ENCODE peak calls at places on chromosomes 7 and 10, in ten cellular contexts. E is lower lobe of right lung, B is neural progenitor cell, Y is body of pancreas, G is AG04450, K is HL-60, A is brain microvascular endothelial cell, M is ovary, W is A673, V is GM23338. C is an unnamed sample.

GRCh38 chr10:3411044-3411443 is 238.5 kb upstream of the PITRM1 start:
- DNase-seq in E (no peak), K (no peak), V (no peak), W (no peak), G (no peak), Y (no peak), A (no peak), M (no peak), B (no peak), C (no peak)

GRCh38 chr7:138527746-138528223 is 67.7 kb downstream of the TRIM24 start:
- DNase-seq in K (no peak), E (no peak), A (peak; percentile 4), Y (no peak), B (peak; percentile 2), G (no peak), W (peak; percentile 7), M (no peak), V (no peak), C (peak; percentile 2)

GRCh38 chr7:138374119-138374693 is 85.9 kb upstream of the TRIM24 start:
- DNase-seq in Y (no peak), B (no peak), M (no peak), G (no peak), W (no peak), V (no peak), E (no peak), A (no peak), K (no peak), C (no peak)

GRCh38 chr7:100582041-100582579 is 3.8 kb downstream of the LRCH4 start:
- DNase-seq in Y (peak; percentile 87), M (peak; percentile 46), A (no peak), B (no peak), G (no peak), K (no peak), W (no peak), V (no peak), E (peak; percentile 87), C (no peak)

GRCh38 chr7:28815928-28816373 is 142.2 kb downstream of the TRIL start:
- DNase-seq in K (no peak), E (no peak), G (no peak), V (no peak), B (no peak), W (no peak), A (no peak), Y (no peak), M (no peak), C (no peak)

GRCh38 chr10:14259696-14260595 is 70.8 kb downstream of the FRMD4A start:
- DNase-seq in K (no peak), W (no peak), B (no peak), V (no peak), Y (peak; percentile 16), A (peak; percentile 85), G (no peak), M (peak; percentile 83), E (no peak), C (no peak)

GRCh38 chr10:80164596-80164995 is 32.1 kb downstream of the PLAC9 start:
- DNase-seq in G (no peak), W (no peak), V (no peak), K (no peak), Y (no peak), E (no peak), B (no peak), A (no peak), M (no peak), C (no peak)

GRCh38 chr7:93055543-93056107 is 62.2 kb downstream of the SAMD9 start:
- DNase-seq in K (no peak), G (no peak), Y (no peak), E (no peak), W (peak; percentile 62), B (peak; percentile 62), A (peak; percentile 11), M (no peak), V (peak; percentile 66), C (peak; percentile 44)

GRCh38 chr10:121544301-121544869 is 53.9 kb downstream of the FGFR2 start:
- DNase-seq in G (no peak), M (no peak), Y (no peak), K (no peak), E (no peak), W (no peak), A (no peak), V (no peak), B (no peak), C (no peak)

GRCh38 chr10:97608991-97609561 is 19.6 kb downstream of the C10orf62 start:
- DNase-seq in W (no peak), K (no peak), A (no peak), Y (no peak), E (peak; percentile 65), G (no peak), M (no peak), V (no peak), B (no peak), C (no peak)

GRCh38 chr10:24349379-24350110 is 140.6 kb downstream of the KIAA1217 start:
- DNase-seq in G (no peak), Y (no peak), B (no peak), V (no peak), A (no peak), E (no peak), M (no peak), K (no peak), W (no peak), C (no peak)

GRCh38 chr10:119713744-119714483 is 11.9 kb upstream of the INPP5F start:
- DNase-seq in Y (no peak), K (no peak), W (no peak), G (no peak), A (no peak), V (no peak), B (no peak), E (no peak), M (no peak), C (no peak)

GRCh38 chr7:152177696-152178404 is 152.4 kb downstream of the GALNT11 start:
- DNase-seq in K (no peak), E (no peak), V (no peak), B (no peak), M (no peak), Y (no peak), A (no peak), G (no peak), W (no peak), C (no peak)

GRCh38 chr10:50373821-50374501 is 122.6 kb upstream of the ASAH2 start:
- DNase-seq in E (no peak), A (peak; percentile 7), M (no peak), W (no peak), G (no peak), K (no peak), V (no peak), Y (no peak), B (no peak), C (no peak)

GRCh38 chr7:106901870-106902441 is 36.9 kb downstream of the PIK3CG start:
- DNase-seq in M (no peak), V (no peak), B (no peak), A (no peak), G (no peak), W (no peak), E (no peak), Y (no peak), K (peak; percentile 39), C (no peak)

GRCh38 chr7:17882685-17883084 is 57.6 kb downstream of the SNX13 start:
- DNase-seq in Y (no peak), B (peak; percentile 9), G (no peak), V (peak; percentile 46), K (no peak), W (no peak), A (no peak), E (no peak), M (no peak), C (no peak)

GRCh38 chr7:148527717-148528168 is 62.8 kb upstream of the C7orf33 start:
- DNase-seq in M (peak; percentile 50), K (peak; percentile 85), Y (peak; percentile 74), E (peak; percentile 84), V (peak; percentile 99), G (no peak), W (peak; percentile 95), B (peak; percentile 72), A (peak; percentile 92), C (peak; percentile 88)
- H3K4me3 ChIP-seq in M (no peak overlapping the region), K (no peak overlapping the region), Y (no peak overlapping the region), E (no peak overlapping the region), V (no peak overlapping the region), G (no peak overlapping the region), W (no peak overlapping the region), B (no peak overlapping the region), A (no peak overlapping the region), C (no peak overlapping the region)

DNA sequence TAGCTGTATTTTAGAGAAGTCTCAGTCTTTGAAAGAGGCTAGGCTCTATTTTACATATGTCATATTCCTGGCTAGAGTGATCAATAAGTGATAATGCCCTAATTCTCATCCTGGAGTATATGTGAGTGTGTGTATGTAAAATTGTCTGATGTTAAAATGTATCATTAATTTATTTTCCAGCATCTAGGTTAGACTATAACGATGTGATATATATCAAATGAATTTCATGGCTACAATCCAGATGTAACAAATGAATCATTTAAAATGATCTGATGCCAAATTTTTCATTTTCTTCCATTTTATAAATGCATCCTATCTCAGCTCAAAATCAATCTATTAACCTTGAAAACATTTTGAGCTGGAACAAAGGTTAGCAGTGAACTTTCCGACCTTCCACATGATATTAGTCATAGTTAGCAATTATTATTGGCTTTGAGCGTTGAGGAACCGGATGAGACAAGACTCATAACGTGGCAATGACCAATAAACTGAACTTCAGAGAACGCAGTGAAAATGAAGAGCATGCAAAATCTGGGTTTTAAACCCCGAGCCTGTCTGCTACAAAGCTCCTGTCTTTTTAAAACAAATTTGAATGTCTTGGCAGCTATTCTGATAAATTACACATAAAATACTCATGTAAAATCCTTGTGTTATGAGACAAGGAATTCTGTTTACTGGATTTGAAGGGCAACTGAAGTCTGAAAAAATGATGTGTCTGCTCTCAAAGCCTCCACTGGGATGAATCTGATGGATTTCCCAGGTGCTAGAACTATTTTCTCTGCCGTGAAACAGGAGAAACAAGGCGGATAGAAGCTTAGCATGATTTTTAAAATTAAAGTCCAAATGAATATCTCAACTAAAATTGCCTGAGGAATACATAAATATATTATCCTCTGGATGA is 74.6 kb upstream of the ITGB1 start:
- DNase-seq in V (no peak), G (no peak), W (no peak), K (no peak), Y (no peak), A (peak; percentile 65), E (no peak), B (no peak), M (no peak), C (no peak)
- H3K27ac ChIP-seq in V (no peak overlapping the region), G (no peak overlapping the region), W (no peak overlapping the region), K (no peak overlapping the region), Y (peak overlapping the region; percentile 61), A (peak overlapping the region; percentile 58), E (no peak overlapping the region), B (no peak overlapping the region), M (no peak overlapping the region), C (no peak overlapping the region)

GRCh38 chr7:124033093-124033806 is 383 bp upstream of the TMEM229A start:
- DNase-seq in M (peak; percentile 61), E (peak; percentile 41), K (peak; percentile 3), V (peak; percentile 79), Y (peak; percentile 78), A (no peak), W (peak; percentile 83), G (no peak), B (peak; percentile 77), C (no peak)
- H3K4me3 ChIP-seq in M (peak overlapping the region; percentile 22), E (peak overlapping the region; percentile 46), K (no peak overlapping the region), V (peak overlapping the region; percentile 79), Y (no peak overlapping the region), A (peak overlapping the region; percentile 47), W (peak overlapping the region; percentile 77), G (no peak overlapping the region), B (peak overlapping the region; percentile 57), C (no peak overlapping the region)

DNA sequence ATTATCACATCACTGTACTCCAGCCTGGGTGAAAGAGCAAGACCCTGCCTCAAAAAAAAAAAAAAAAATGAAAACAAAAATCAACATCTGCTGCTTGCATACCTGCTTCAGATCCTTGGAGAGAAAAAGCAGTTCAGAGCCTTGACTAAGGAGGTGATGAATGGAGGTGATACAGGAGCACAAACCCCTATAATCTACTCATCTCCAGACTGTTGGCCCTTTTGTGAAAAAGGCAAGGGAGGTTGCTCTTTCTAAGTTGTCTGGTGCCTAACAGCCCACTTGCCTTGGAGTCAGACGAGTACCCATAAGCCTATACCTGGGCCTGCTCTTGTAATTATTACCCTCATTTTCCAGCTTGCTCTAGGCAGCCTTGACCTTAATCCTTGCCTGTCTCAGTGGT is 1.4 kb downstream of the SFXN2 start:
- DNase-seq in K (no peak), A (no peak), Y (no peak), W (no peak), M (no peak), E (no peak), B (no peak), G (no peak), V (no peak), C (no peak)
- H3K27ac ChIP-seq in K (no peak overlapping the region), A (no peak overlapping the region), Y (no peak overlapping the region), W (peak overlapping the region; percentile 85), M (no peak overlapping the region), E (no peak overlapping the region), B (no peak overlapping the region), G (no peak overlapping the region), V (peak overlapping the region; percentile 19), C (no peak overlapping the region)

C was measured in CD4-positive, alpha-beta memory T cell.